ENCODE peak calls at places on chromosomes 5 and 9, in nine cellular contexts. I is OCI-M1; V is HuH-7; U is MCF 10A; J is renal cortical epithelial cell; H is foreskin fibroblast; Z is KG1; N is activated T-helper 9 cell treated with anti-CD3 and anti-CD28 coated beads, Interleukin-2, amount 50 U/mL, for 16 hours; A is NT2/D1. P is an unnamed sample.

GRCh38 chr5:105238561-105238960 is 1676.0 kb upstream of the NUDT12 start:
- DNase-seq in I (peak; percentile 79), V (no peak), U (no peak), J (no peak), H (no peak), Z (no peak), N (no peak), A (no peak), P (no peak)

GRCh38 chr5:130720355-130720754 is 444.7 kb downstream of the HINT1 start:
- DNase-seq in I (peak; percentile 76), V (peak; percentile 23), U (peak; percentile 88), J (peak; percentile 43), H (no peak), Z (no peak), N (no peak), A (peak; percentile 28), P (no peak)

GRCh38 chr9:131677445-131678180 is 62.3 kb downstream of the RAPGEF1 start:
- DNase-seq in I (no peak), V (peak; percentile 44), U (peak; percentile 52), J (peak; percentile 93), H (peak; percentile 59), Z (no peak), N (no peak), A (no peak), P (no peak)

GRCh38 chr9:136660971-136661540 is 1.7 kb upstream of the EGFL7 start:
- DNase-seq in I (no peak), V (no peak), U (no peak), J (no peak), H (no peak), Z (no peak), N (no peak), A (no peak), P (no peak)

GRCh38 chr5:55994502-55994997 is at the start of gene IL6ST:
- DNase-seq in I (no peak), V (no peak), U (peak; percentile 79), J (peak; percentile 74), H (peak; percentile 57), Z (no peak), N (peak; percentile 25), A (peak; percentile 27), P (no peak)

GRCh38 chr5:144404021-144404420 is 233.3 kb downstream of the KCTD16 start:
- DNase-seq in I (no peak), V (no peak), U (no peak), J (no peak), H (no peak), Z (no peak), N (no peak), A (no peak), P (no peak)

GRCh38 chr9:78314953-78315870 is 18.3 kb downstream of the PSAT1 start:
- DNase-seq in I (no peak), V (no peak), U (no peak), J (no peak), H (no peak), Z (no peak), N (no peak), A (no peak), P (no peak)

GRCh38 chr9:20478780-20479179 is 143.5 kb downstream of the MLLT3 start:
- DNase-seq in I (no peak), V (no peak), U (no peak), J (no peak), H (no peak), Z (no peak), N (no peak), A (no peak), P (no peak)

GRCh38 chr5:69416180-69416579 is 1.3 kb downstream of the MARVELD2 start:
- DNase-seq in I (no peak), V (no peak), U (peak; percentile 14), J (no peak), H (no peak), Z (no peak), N (no peak), A (no peak), P (no peak)

GRCh38 chr9:6758418-6759113 is 793 bp downstream of the KDM4C start:
- DNase-seq in I (peak; percentile 100), V (peak; percentile 23), U (peak; percentile 62), J (no peak), H (peak; percentile 31), Z (peak; percentile 78), N (peak; percentile 36), A (no peak), P (peak; percentile 48)

GRCh38 chr9:134592018-134592818 is 49.4 kb upstream of the COL5A1 start:
- DNase-seq in I (no peak), V (no peak), U (peak; percentile 49), J (no peak), H (peak; percentile 92), Z (no peak), N (no peak), A (no peak), P (no peak)

GRCh38 chr5:53442946-53443345 is 37.5 kb upstream of the FST start:
- DNase-seq in I (no peak), V (no peak), U (no peak), J (no peak), H (no peak), Z (no peak), N (no peak), A (no peak), P (no peak)

GRCh38 chr9:132185164-132186009 is 23.5 kb downstream of the NTNG2 start:
- DNase-seq in I (no peak), V (no peak), U (no peak), J (no peak), H (no peak), Z (no peak), N (no peak), A (no peak), P (no peak)

GRCh38 chr5:31161772-31162171 is 31.7 kb upstream of the CDH6 start:
- DNase-seq in I (no peak), V (no peak), U (no peak), J (peak; percentile 68), H (no peak), Z (no peak), N (no peak), A (peak; percentile 70), P (no peak)

GRCh38 chr9:132858756-132859155 is 19.3 kb downstream of the AK8 start:
- DNase-seq in I (no peak), V (no peak), U (no peak), J (no peak), H (no peak), Z (no peak), N (no peak), A (no peak), P (no peak)

GRCh38 chr5:116522737-116523136 is 51.9 kb downstream of the SEMA6A start:
- DNase-seq in I (no peak), V (no peak), U (no peak), J (no peak), H (no peak), Z (no peak), N (no peak), A (no peak), P (no peak)

GRCh38 chr5:73853091-73853490 is 227.1 kb downstream of the ARHGEF28 start:
- DNase-seq in I (no peak), V (no peak), U (peak; percentile 84), J (peak; percentile 96), H (peak; percentile 78), Z (no peak), N (no peak), A (no peak), P (no peak)

GRCh38 chr5:73176250-73176649 is 3.3 kb downstream of the TMEM174 start:
- DNase-seq in I (no peak), V (no peak), U (no peak), J (peak; percentile 58), H (no peak), Z (no peak), N (no peak), A (no peak), P (no peak)

GRCh38 chr5:173572431-173573125 is 43.9 kb downstream of the BOD1 start:
- DNase-seq in I (no peak), V (no peak), U (peak; percentile 57), J (no peak), H (no peak), Z (no peak), N (no peak), A (no peak), P (no peak)

GRCh38 chr5:135179308-135179980 is 145.4 kb upstream of the PITX1 start:
- DNase-seq in I (no peak), V (no peak), U (no peak), J (no peak), H (no peak), Z (no peak), N (no peak), A (no peak), P (no peak)

GRCh38 chr5:7592910-7593309 is 197.0 kb downstream of the ADCY2 start:
- DNase-seq in I (peak; percentile 15), V (peak; percentile 2), U (peak; percentile 1), J (no peak), H (no peak), Z (no peak), N (no peak), A (no peak), P (no peak)

GRCh38 chr9:77013932-77014596 is 5.4 kb upstream of the FOXB2 start:
- DNase-seq in I (no peak), V (no peak), U (no peak), J (no peak), H (no peak), Z (no peak), N (no peak), A (no peak), P (no peak)

GRCh38 chr9:112819635-112820496 is 69.3 kb downstream of the SNX30 start:
- DNase-seq in I (peak; percentile 52), V (peak; percentile 52), U (peak; percentile 67), J (peak; percentile 82), H (peak; percentile 55), Z (no peak), N (no peak), A (peak; percentile 52), P (no peak)

GRCh38 chr5:91541696-91542095 is 158.6 kb upstream of the ARRDC3 start:
- DNase-seq in I (no peak), V (no peak), U (peak; percentile 66), J (peak; percentile 58), H (peak; percentile 18), Z (no peak), N (no peak), A (no peak), P (no peak)

GRCh38 chr5:169980418-169981053 is at the start of gene INSYN2B:
- DNase-seq in I (peak; percentile 56), V (peak; percentile 28), U (peak; percentile 93), J (peak; percentile 87), H (peak; percentile 78), Z (no peak), N (no peak), A (peak; percentile 88), P (peak; percentile 69)

GRCh38 chr9:108271646-108272349 is 584.0 kb downstream of the ACTL7B start:
- DNase-seq in I (peak; percentile 53), V (peak; percentile 23), U (peak; percentile 52), J (peak; percentile 89), H (peak; percentile 70), Z (no peak), N (no peak), A (peak; percentile 27), P (no peak)

GRCh38 chr9:12822111-12822510 is 47.3 kb downstream of the LURAP1L start:
- DNase-seq in I (no peak), V (no peak), U (no peak), J (peak; percentile 71), H (peak; percentile 28), Z (no peak), N (no peak), A (no peak), P (no peak)